ENCODE peak calls at places on chromosomes 6 and 20, in eight cellular contexts. N, T, P, F, I, V, K and W are unnamed samples.
A peak's percentile ranks its signal among the peaks of the same experiment; 100 is the strongest.

GRCh38 chr6:106974999-106975698 is 620 bp upstream of the CD24 start:
- DNase-seq in N (no peak), T (peak; percentile 36), P (peak; percentile 79), F (peak; percentile 71), I (peak; percentile 67), V (peak; percentile 75), K (no peak), W (peak; percentile 31)

GRCh38 chr20:7094438-7094997 is 327.0 kb downstream of the BMP2 start:
- DNase-seq in N (no peak), T (peak; percentile 29), P (peak; percentile 50), F (peak; percentile 41), I (peak; percentile 52), V (peak; percentile 62), K (peak; percentile 46), W (peak; percentile 11)

GRCh38 chr6:159654483-159655098 is 38.5 kb downstream of the SOD2 start:
- DNase-seq in N (peak; percentile 48), T (peak; percentile 79), P (no peak), F (no peak), I (no peak), V (peak; percentile 24), K (peak; percentile 43), W (no peak)

GRCh38 chr6:38725414-38726183 is 10.5 kb downstream of the DNAH8 start:
- DNase-seq in N (no peak), T (no peak), P (no peak), F (no peak), I (no peak), V (peak; percentile 17), K (no peak), W (no peak)

GRCh38 chr6:75230484-75231325 is 12.9 kb downstream of the COX7A2 start:
- DNase-seq in N (no peak), T (peak; percentile 81), P (peak; percentile 59), F (peak; percentile 34), I (peak; percentile 34), V (peak; percentile 39), K (peak; percentile 70), W (peak; percentile 39)

GRCh38 chr6:145815875-145816274 is 1.3 kb upstream of the FBXO30 start:
- DNase-seq in N (no peak), T (peak; percentile 48), P (no peak), F (no peak), I (peak; percentile 17), V (no peak), K (no peak), W (no peak)

GRCh38 chr6:113412589-113413367 is 444.4 kb upstream of the MARCKS start:
- DNase-seq in N (no peak), T (peak; percentile 28), P (no peak), F (no peak), I (no peak), V (no peak), K (peak; percentile 16), W (no peak)

GRCh38 chr6:136564170-136564569 is 13.9 kb upstream of the MAP7 start:
- DNase-seq in N (no peak), T (no peak), P (no peak), F (no peak), I (no peak), V (no peak), K (no peak), W (no peak)

GRCh38 chr20:57248132-57248797 is 18.2 kb downstream of the BMP7 start:
- DNase-seq in N (no peak), T (no peak), P (no peak), F (no peak), I (no peak), V (no peak), K (no peak), W (no peak)

GRCh38 chr6:24709014-24709711 is 9.8 kb downstream of the C6orf62 start:
- DNase-seq in N (no peak), T (no peak), P (no peak), F (no peak), I (no peak), V (no peak), K (no peak), W (no peak)

GRCh38 chr6:84255641-84256040 is 28.2 kb upstream of the CEP162 start:
- DNase-seq in N (no peak), T (no peak), P (no peak), F (no peak), I (no peak), V (no peak), K (no peak), W (no peak)

GRCh38 chr20:22908437-22908836 is 126.7 kb upstream of the SSTR4 start:
- DNase-seq in N (no peak), T (no peak), P (no peak), F (no peak), I (no peak), V (no peak), K (no peak), W (no peak)

GRCh38 chr20:37276494-37277252 is 12.8 kb upstream of the MANBAL start:
- DNase-seq in N (no peak), T (peak; percentile 87), P (peak; percentile 78), F (peak; percentile 56), I (peak; percentile 53), V (peak; percentile 66), K (peak; percentile 75), W (peak; percentile 52)

GRCh38 chr6:37485259-37485658 is 14.4 kb downstream of the CCDC167 start:
- DNase-seq in N (no peak), T (peak; percentile 29), P (peak; percentile 43), F (no peak), I (no peak), V (no peak), K (no peak), W (no peak)

GRCh38 chr6:160971151-160971550 is 20.4 kb upstream of the MAP3K4 start:
- DNase-seq in N (no peak), T (no peak), P (no peak), F (no peak), I (no peak), V (no peak), K (no peak), W (no peak)

GRCh38 chr20:9319687-9320384 is 194.6 kb upstream of the LAMP5 start:
- DNase-seq in N (peak; percentile 1), T (no peak), P (no peak), F (no peak), I (no peak), V (no peak), K (no peak), W (no peak)

GRCh38 chr6:111579816-111580215 is 25.9 kb downstream of the TRAF3IP2 start:
- DNase-seq in N (no peak), T (no peak), P (no peak), F (no peak), I (no peak), V (no peak), K (no peak), W (no peak)

GRCh38 chr20:51356871-51357270 is 185.6 kb downstream of the NFATC2 start:
- DNase-seq in N (no peak), T (no peak), P (no peak), F (no peak), I (no peak), V (no peak), K (no peak), W (no peak)

GRCh38 chr20:51359947-51360346 is 182.6 kb downstream of the NFATC2 start:
- DNase-seq in N (no peak), T (peak; percentile 21), P (no peak), F (no peak), I (no peak), V (no peak), K (no peak), W (no peak)

GRCh38 chr20:51359401-51359800 is 183.1 kb downstream of the NFATC2 start:
- DNase-seq in N (no peak), T (no peak), P (no peak), F (no peak), I (no peak), V (no peak), K (no peak), W (no peak)

GRCh38 chr20:51357543-51357942 is 185.0 kb downstream of the NFATC2 start:
- DNase-seq in N (no peak), T (no peak), P (no peak), F (no peak), I (no peak), V (no peak), K (no peak), W (no peak)

GRCh38 chr20:51358032-51358724 is 184.3 kb downstream of the NFATC2 start:
- DNase-seq in N (no peak), T (no peak), P (no peak), F (no peak), I (no peak), V (no peak), K (no peak), W (no peak)
- H3K4me1 ChIP-seq in N (no peaks in the 10 kb centered on the region), T (peaks cover 27% of the 10 kb centered on the region), P (no peaks in the 10 kb centered on the region), F (no peaks in the 10 kb centered on the region), I (no peaks in the 10 kb centered on the region), V (peaks cover 17% of the 10 kb centered on the region), K (peaks cover 45% of the 10 kb centered on the region), W (no peaks in the 10 kb centered on the region)

GRCh38 chr20:41048475-41049242 is 20.0 kb downstream of the TOP1 start:
- DNase-seq in N (peak; percentile 57), T (no peak), P (no peak), F (no peak), I (no peak), V (no peak), K (no peak), W (no peak)

GRCh38 chr20:41047279-41047974 is 18.8 kb downstream of the TOP1 start:
- DNase-seq in N (no peak), T (peak; percentile 16), P (no peak), F (no peak), I (no peak), V (no peak), K (no peak), W (no peak)

GRCh38 chr20:41049451-41049850 is 20.8 kb downstream of the TOP1 start:
- DNase-seq in N (no peak), T (no peak), P (no peak), F (no peak), I (no peak), V (no peak), K (no peak), W (no peak)

GRCh38 chr20:41046716-41047115 is 18.1 kb downstream of the TOP1 start:
- DNase-seq in N (no peak), T (peak; percentile 56), P (no peak), F (no peak), I (no peak), V (no peak), K (no peak), W (no peak)

GRCh38 chr20:41047975-41048305 is 19.3 kb downstream of the TOP1 start:
- DNase-seq in N (peak; percentile 24), T (peak; percentile 55), P (no peak), F (no peak), I (no peak), V (peak; percentile 59), K (no peak), W (no peak)
- H3K4me1 ChIP-seq in N (peaks cover 59% of the 10 kb centered on the region), T (peaks cover 61% of the 10 kb centered on the region), P (peaks cover 4% of the 10 kb centered on the region), F (peaks cover 75% of the 10 kb centered on the region), I (peaks cover 42% of the 10 kb centered on the region), V (peaks cover 46% of the 10 kb centered on the region), K (peaks cover 31% of the 10 kb centered on the region), W (peaks cover 87% of the 10 kb centered on the region)

DNA sequence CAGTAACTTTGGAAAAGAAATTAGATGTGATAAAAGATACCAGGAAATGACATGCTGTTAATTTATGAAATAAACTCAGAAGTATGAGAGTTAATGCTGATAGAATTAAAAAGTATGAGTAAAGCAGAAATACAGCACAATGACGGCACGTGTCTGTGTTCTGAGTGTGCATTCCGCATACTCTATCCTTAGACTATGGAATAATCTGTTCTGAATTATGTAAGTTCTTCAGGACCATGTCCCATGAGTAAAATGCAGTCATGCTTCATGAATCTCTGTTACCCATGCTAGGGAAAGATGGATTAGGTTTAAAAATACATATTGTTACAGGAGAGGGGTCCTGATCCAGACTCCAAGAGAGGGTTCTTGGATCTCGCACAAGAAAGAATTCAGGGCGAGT is 21.7 kb downstream of the HECA start:
- DNase-seq in N (no peak), T (peak; percentile 12), P (no peak), F (no peak), I (no peak), V (no peak), K (no peak), W (no peak)
- H3K4me1 ChIP-seq in N (peaks cover 79% of the 10 kb centered on the region), T (peaks cover 31% of the 10 kb centered on the region), P (peaks cover 4% of the 10 kb centered on the region), F (peaks cover 39% of the 10 kb centered on the region), I (peaks cover 5% of the 10 kb centered on the region), V (peaks cover 6% of the 10 kb centered on the region), K (no peaks in the 10 kb centered on the region), W (peaks cover 57% of the 10 kb centered on the region)

GRCh38 chr6:41074692-41075436 is 2.1 kb downstream of the NFYA start:
- DNase-seq in N (no peak), T (peak; percentile 66), P (no peak), F (no peak), I (no peak), V (no peak), K (no peak), W (no peak)
- H3K4me1 ChIP-seq in N (peaks cover 36% of the 10 kb centered on the region), T (peaks cover 35% of the 10 kb centered on the region), P (no peaks in the 10 kb centered on the region), F (peaks cover 33% of the 10 kb centered on the region), I (no peaks in the 10 kb centered on the region), V (peaks cover 28% of the 10 kb centered on the region), K (peaks cover 23% of the 10 kb centered on the region), W (peaks cover 6% of the 10 kb centered on the region)